ENCODE peak calls at places on chromosomes 16 and 17, in ten cellular contexts. One of them, this sample, is unnamed. For H3K4me1, the result is how much of the 10 kb centered on the place peaks cover.

GRCh38 chr17:4327638-4328037 is 38.8 kb downstream of the UBE2G1 start:
- DNase-seq in effector memory CD4-positive, alpha-beta T cell: no peak
- DNase-seq in mesendoderm: no peak
- DNase-seq in spleen: no peak
- DNase-seq in neuronal stem cell: no peak
- DNase-seq in tibial artery: no peak
- DNase-seq in psoas muscle: peak
- DNase-seq in A549: peak
- DNase-seq in testis: no peak
- DNase-seq in aorta: no peak
- DNase-seq in this sample: no peak

GRCh38 chr17:7886227-7887037 is 2.2 kb upstream of the CHD3 start:
- DNase-seq in spleen: no peak
- DNase-seq in aorta: no peak
- DNase-seq in A549: peak
- DNase-seq in psoas muscle: no peak
- DNase-seq in neuronal stem cell: peak
- DNase-seq in mesendoderm: peak
- DNase-seq in tibial artery: peak
- DNase-seq in effector memory CD4-positive, alpha-beta T cell: peak
- DNase-seq in testis: peak
- DNase-seq in this sample: peak

GRCh38 chr17:67386965-67387551 is 10.0 kb downstream of the PITPNC1 start:
- DNase-seq in mesendoderm: peak
- DNase-seq in tibial artery: no peak
- DNase-seq in A549: peak
- DNase-seq in aorta: no peak
- DNase-seq in spleen: peak
- DNase-seq in testis: peak
- DNase-seq in neuronal stem cell: peak
- DNase-seq in psoas muscle: no peak
- DNase-seq in effector memory CD4-positive, alpha-beta T cell: peak
- DNase-seq in this sample: no peak

GRCh38 chr16:87328846-87329245 is 11.7 kb upstream of the C16orf95 start:
- DNase-seq in A549: no peak
- DNase-seq in tibial artery: no peak
- DNase-seq in effector memory CD4-positive, alpha-beta T cell: no peak
- DNase-seq in aorta: peak
- DNase-seq in spleen: peak
- DNase-seq in psoas muscle: no peak
- DNase-seq in mesendoderm: no peak
- DNase-seq in testis: no peak
- DNase-seq in neuronal stem cell: no peak
- DNase-seq in this sample: no peak

GRCh38 chr16:89506791-89507191 is 1.4 kb upstream of the SPG7 start:
- DNase-seq in tibial artery: no peak
- DNase-seq in effector memory CD4-positive, alpha-beta T cell: no peak
- DNase-seq in psoas muscle: no peak
- DNase-seq in aorta: no peak
- DNase-seq in neuronal stem cell: no peak
- DNase-seq in spleen: no peak
- DNase-seq in mesendoderm: no peak
- DNase-seq in A549: no peak
- DNase-seq in testis: no peak
- DNase-seq in this sample: peak

GRCh38 chr17:38897176-38897575 is 27.3 kb downstream of the LASP1 start:
- DNase-seq in mesendoderm: no peak
- DNase-seq in neuronal stem cell: no peak
- DNase-seq in spleen: peak
- DNase-seq in psoas muscle: peak
- DNase-seq in A549: no peak
- DNase-seq in tibial artery: peak
- DNase-seq in testis: peak
- DNase-seq in effector memory CD4-positive, alpha-beta T cell: no peak
- DNase-seq in aorta: no peak
- DNase-seq in this sample: no peak

GRCh38 chr16:61726125-61726524 is 310.1 kb downstream of the CDH8 start:
- DNase-seq in aorta: no peak
- DNase-seq in A549: no peak
- DNase-seq in neuronal stem cell: no peak
- DNase-seq in testis: no peak
- DNase-seq in tibial artery: no peak
- DNase-seq in psoas muscle: no peak
- DNase-seq in spleen: no peak
- DNase-seq in mesendoderm: no peak
- DNase-seq in effector memory CD4-positive, alpha-beta T cell: no peak
- DNase-seq in this sample: no peak

GRCh38 chr16:48330847-48331204 is 54.4 kb downstream of the SIAH1 start:
- DNase-seq in aorta: no peak
- DNase-seq in mesendoderm: no peak
- DNase-seq in spleen: no peak
- DNase-seq in psoas muscle: no peak
- DNase-seq in effector memory CD4-positive, alpha-beta T cell: no peak
- DNase-seq in A549: no peak
- DNase-seq in testis: no peak
- DNase-seq in tibial artery: no peak
- DNase-seq in neuronal stem cell: no peak
- DNase-seq in this sample: no peak

GRCh38 chr16:86846136-86846535 is 267.8 kb downstream of the FOXL1 start:
- DNase-seq in A549: no peak
- DNase-seq in aorta: no peak
- DNase-seq in psoas muscle: no peak
- DNase-seq in spleen: no peak
- DNase-seq in effector memory CD4-positive, alpha-beta T cell: no peak
- DNase-seq in neuronal stem cell: no peak
- DNase-seq in tibial artery: no peak
- DNase-seq in mesendoderm: no peak
- DNase-seq in testis: no peak
- DNase-seq in this sample: no peak

GRCh38 chr17:82330322-82331239 is 3.0 kb downstream of the SECTM1 start:
- DNase-seq in psoas muscle: no peak
- DNase-seq in tibial artery: no peak
- DNase-seq in neuronal stem cell: no peak
- DNase-seq in testis: peak
- DNase-seq in aorta: peak
- DNase-seq in mesendoderm: no peak
- DNase-seq in spleen: peak
- DNase-seq in effector memory CD4-positive, alpha-beta T cell: no peak
- DNase-seq in A549: no peak
- DNase-seq in this sample: no peak

GRCh38 chr16:1540556-1540855 is 7.0 kb downstream of the TMEM204 start:
- DNase-seq in effector memory CD4-positive, alpha-beta T cell: no peak
- DNase-seq in spleen: no peak
- DNase-seq in A549: no peak
- DNase-seq in psoas muscle: no peak
- DNase-seq in mesendoderm: no peak
- DNase-seq in aorta: no peak
- DNase-seq in testis: no peak
- DNase-seq in tibial artery: no peak
- DNase-seq in neuronal stem cell: no peak
- DNase-seq in this sample: no peak

GRCh38 chr17:74243013-74243755 is 29.8 kb downstream of the TTYH2 start:
- DNase-seq in neuronal stem cell: no peak
- DNase-seq in aorta: no peak
- DNase-seq in effector memory CD4-positive, alpha-beta T cell: no peak
- DNase-seq in A549: no peak
- DNase-seq in testis: peak
- DNase-seq in tibial artery: no peak
- DNase-seq in spleen: no peak
- DNase-seq in mesendoderm: no peak
- DNase-seq in psoas muscle: no peak
- DNase-seq in this sample: no peak

GRCh38 chr16:11506816-11507305 is 79.9 kb downstream of the LITAF start:
- DNase-seq in tibial artery: no peak
- DNase-seq in psoas muscle: no peak
- DNase-seq in mesendoderm: no peak
- DNase-seq in aorta: no peak
- DNase-seq in neuronal stem cell: no peak
- DNase-seq in spleen: no peak
- DNase-seq in testis: no peak
- DNase-seq in effector memory CD4-positive, alpha-beta T cell: no peak
- DNase-seq in A549: no peak
- DNase-seq in this sample: no peak

GRCh38 chr16:78230832-78231231 is 131.4 kb downstream of the WWOX start:
- DNase-seq in psoas muscle: no peak
- DNase-seq in mesendoderm: no peak
- DNase-seq in A549: no peak
- DNase-seq in aorta: no peak
- DNase-seq in effector memory CD4-positive, alpha-beta T cell: no peak
- DNase-seq in testis: no peak
- DNase-seq in spleen: no peak
- DNase-seq in tibial artery: no peak
- DNase-seq in neuronal stem cell: no peak
- DNase-seq in this sample: no peak

GRCh38 chr16:8397223-8397622 is 193.1 kb downstream of the TMEM114 start:
- DNase-seq in aorta: no peak
- DNase-seq in A549: no peak
- DNase-seq in effector memory CD4-positive, alpha-beta T cell: no peak
- DNase-seq in psoas muscle: no peak
- DNase-seq in tibial artery: no peak
- DNase-seq in testis: no peak
- DNase-seq in mesendoderm: no peak
- DNase-seq in neuronal stem cell: no peak
- DNase-seq in spleen: no peak
- DNase-seq in this sample: no peak

GRCh38 chr17:63629627-63630026 is 7.4 kb downstream of the MAP3K3 start:
- DNase-seq in tibial artery: no peak
- DNase-seq in aorta: no peak
- DNase-seq in effector memory CD4-positive, alpha-beta T cell: no peak
- DNase-seq in A549: no peak
- DNase-seq in spleen: no peak
- DNase-seq in neuronal stem cell: no peak
- DNase-seq in mesendoderm: no peak
- DNase-seq in testis: no peak
- DNase-seq in psoas muscle: no peak
- DNase-seq in this sample: no peak
- H3K4me1 ChIP-seq in tibial artery: under half
- H3K4me1 ChIP-seq in aorta: under half
- H3K4me1 ChIP-seq in effector memory CD4-positive, alpha-beta T cell: under half
- H3K4me1 ChIP-seq in A549: under half
- H3K4me1 ChIP-seq in spleen: under half
- H3K4me1 ChIP-seq in neuronal stem cell: under half
- H3K4me1 ChIP-seq in mesendoderm: under half
- H3K4me1 ChIP-seq in testis: under half
- H3K4me1 ChIP-seq in psoas muscle: half or more
- H3K4me1 ChIP-seq in this sample: under half

DNA sequence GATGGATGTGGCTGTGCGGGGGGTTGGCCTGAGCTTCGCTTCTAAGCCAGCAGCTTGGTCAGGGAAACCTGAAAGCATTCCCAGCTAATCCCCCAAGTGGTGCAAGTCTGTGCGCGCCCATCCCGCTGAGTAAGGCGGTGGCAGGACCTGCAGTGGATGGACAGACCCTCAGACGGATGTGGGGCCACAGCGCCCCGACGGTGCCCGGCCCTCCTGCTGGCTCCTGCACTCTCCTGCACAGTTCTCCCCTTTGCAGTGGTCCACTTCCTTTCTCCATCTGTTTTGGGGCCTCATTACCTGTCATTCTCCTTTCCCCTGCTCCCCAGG is 2.3 kb downstream of the ATP2A1 start:
- DNase-seq in mesendoderm: no peak
- DNase-seq in neuronal stem cell: no peak
- DNase-seq in effector memory CD4-positive, alpha-beta T cell: no peak
- DNase-seq in psoas muscle: no peak
- DNase-seq in aorta: no peak
- DNase-seq in tibial artery: no peak
- DNase-seq in A549: no peak
- DNase-seq in spleen: peak
- DNase-seq in testis: no peak
- DNase-seq in this sample: no peak
- H3K27ac ChIP-seq in mesendoderm: no peak
- H3K27ac ChIP-seq in neuronal stem cell: peak
- H3K27ac ChIP-seq in effector memory CD4-positive, alpha-beta T cell: no peak
- H3K27ac ChIP-seq in psoas muscle: peak
- H3K27ac ChIP-seq in aorta: no peak
- H3K27ac ChIP-seq in tibial artery: no peak
- H3K27ac ChIP-seq in A549: no peak
- H3K27ac ChIP-seq in spleen: no peak
- H3K27ac ChIP-seq in testis: no peak
- H3K27ac ChIP-seq in this sample: no peak

GRCh38 chr16:3153077-3153368 is 18.2 kb downstream of the ZNF213 start:
- DNase-seq in neuronal stem cell: no peak
- DNase-seq in tibial artery: no peak
- DNase-seq in aorta: no peak
- DNase-seq in A549: no peak
- DNase-seq in mesendoderm: no peak
- DNase-seq in spleen: no peak
- DNase-seq in psoas muscle: no peak
- DNase-seq in effector memory CD4-positive, alpha-beta T cell: no peak
- DNase-seq in testis: no peak
- DNase-seq in this sample: no peak
- H3K4me3 ChIP-seq in neuronal stem cell: no peak
- H3K4me3 ChIP-seq in tibial artery: no peak
- H3K4me3 ChIP-seq in aorta: no peak
- H3K4me3 ChIP-seq in A549: no peak
- H3K4me3 ChIP-seq in mesendoderm: no peak
- H3K4me3 ChIP-seq in spleen: no peak
- H3K4me3 ChIP-seq in psoas muscle: peak
- H3K4me3 ChIP-seq in effector memory CD4-positive, alpha-beta T cell: no peak
- H3K4me3 ChIP-seq in testis: peak
- H3K4me3 ChIP-seq in this sample: no peak

GRCh38 chr16:16045311-16045710 is 95.9 kb downstream of the ABCC1 start:
- DNase-seq in neuronal stem cell: no peak
- DNase-seq in aorta: no peak
- DNase-seq in testis: no peak
- DNase-seq in psoas muscle: no peak
- DNase-seq in mesendoderm: no peak
- DNase-seq in spleen: no peak
- DNase-seq in effector memory CD4-positive, alpha-beta T cell: no peak
- DNase-seq in A549: no peak
- DNase-seq in tibial artery: no peak
- DNase-seq in this sample: no peak

GRCh38 chr16:16050106-16050505 is 100.7 kb downstream of the ABCC1 start:
- DNase-seq in spleen: no peak
- DNase-seq in mesendoderm: no peak
- DNase-seq in neuronal stem cell: no peak
- DNase-seq in tibial artery: no peak
- DNase-seq in aorta: no peak
- DNase-seq in psoas muscle: no peak
- DNase-seq in testis: no peak
- DNase-seq in A549: no peak
- DNase-seq in effector memory CD4-positive, alpha-beta T cell: no peak
- DNase-seq in this sample: no peak

GRCh38 chr16:16048904-16049582 is 99.6 kb downstream of the ABCC1 start:
- DNase-seq in psoas muscle: no peak
- DNase-seq in A549: peak
- DNase-seq in tibial artery: no peak
- DNase-seq in mesendoderm: peak
- DNase-seq in neuronal stem cell: no peak
- DNase-seq in effector memory CD4-positive, alpha-beta T cell: no peak
- DNase-seq in testis: peak
- DNase-seq in spleen: no peak
- DNase-seq in aorta: no peak
- DNase-seq in this sample: no peak

GRCh38 chr16:16045879-16046278 is 96.5 kb downstream of the ABCC1 start:
- DNase-seq in mesendoderm: no peak
- DNase-seq in aorta: no peak
- DNase-seq in A549: no peak
- DNase-seq in testis: peak
- DNase-seq in effector memory CD4-positive, alpha-beta T cell: no peak
- DNase-seq in tibial artery: no peak
- DNase-seq in neuronal stem cell: no peak
- DNase-seq in psoas muscle: no peak
- DNase-seq in spleen: no peak
- DNase-seq in this sample: no peak

GRCh38 chr16:16047761-16048160 is 98.3 kb downstream of the ABCC1 start:
- DNase-seq in spleen: no peak
- DNase-seq in mesendoderm: no peak
- DNase-seq in neuronal stem cell: no peak
- DNase-seq in A549: no peak
- DNase-seq in testis: no peak
- DNase-seq in tibial artery: no peak
- DNase-seq in aorta: no peak
- DNase-seq in psoas muscle: no peak
- DNase-seq in effector memory CD4-positive, alpha-beta T cell: no peak
- DNase-seq in this sample: no peak
- H3K4me1 ChIP-seq in spleen: under half
- H3K4me1 ChIP-seq in mesendoderm: under half
- H3K4me1 ChIP-seq in neuronal stem cell: under half
- H3K4me1 ChIP-seq in A549: under half
- H3K4me1 ChIP-seq in testis: under half
- H3K4me1 ChIP-seq in tibial artery: under half
- H3K4me1 ChIP-seq in aorta: under half
- H3K4me1 ChIP-seq in psoas muscle: under half
- H3K4me1 ChIP-seq in effector memory CD4-positive, alpha-beta T cell: under half
- H3K4me1 ChIP-seq in this sample: under half